ENCODE peak calls at places on chromosomes 1 and 21, in nine cellular contexts. One of them, this sample, is unnamed.

GRCh38 chr1:103489881-103490280 is 35.6 kb upstream of the RNPC3 start:
- DNase-seq in adrenal gland: no peak
- DNase-seq in uterus: no peak
- DNase-seq in prostate gland: no peak
- DNase-seq in IMR-90: peak; percentile 18
- DNase-seq in transverse colon: no peak
- DNase-seq in breast epithelium: no peak
- DNase-seq in suprapubic skin: no peak
- DNase-seq in stomach: no peak
- DNase-seq in this sample: no peak

GRCh38 chr1:205536759-205537361 is 32.4 kb downstream of the CDK18 start:
- DNase-seq in adrenal gland: peak; percentile 39
- DNase-seq in uterus: peak; percentile 15
- DNase-seq in prostate gland: no peak
- DNase-seq in IMR-90: no peak
- DNase-seq in transverse colon: peak; percentile 76
- DNase-seq in breast epithelium: no peak
- DNase-seq in suprapubic skin: peak; percentile 37
- DNase-seq in stomach: peak; percentile 85
- DNase-seq in this sample: no peak

GRCh38 chr1:3473381-3473844 is 18.9 kb downstream of the ARHGEF16 start:
- DNase-seq in adrenal gland: no peak
- DNase-seq in uterus: no peak
- DNase-seq in prostate gland: peak; percentile 74
- DNase-seq in IMR-90: peak; percentile 83
- DNase-seq in transverse colon: no peak
- DNase-seq in breast epithelium: no peak
- DNase-seq in suprapubic skin: no peak
- DNase-seq in stomach: no peak
- DNase-seq in this sample: peak; percentile 32

GRCh38 chr1:231940116-231940515 is 313.5 kb downstream of the DISC1 start:
- DNase-seq in adrenal gland: no peak
- DNase-seq in uterus: no peak
- DNase-seq in prostate gland: no peak
- DNase-seq in IMR-90: no peak
- DNase-seq in transverse colon: no peak
- DNase-seq in breast epithelium: no peak
- DNase-seq in suprapubic skin: no peak
- DNase-seq in stomach: no peak
- DNase-seq in this sample: no peak

GRCh38 chr1:161721738-161722343 is 497 bp downstream of the FCRLB start:
- DNase-seq in adrenal gland: no peak
- DNase-seq in uterus: no peak
- DNase-seq in prostate gland: no peak
- DNase-seq in IMR-90: peak; percentile 92
- DNase-seq in transverse colon: no peak
- DNase-seq in breast epithelium: no peak
- DNase-seq in suprapubic skin: no peak
- DNase-seq in stomach: no peak
- DNase-seq in this sample: no peak

GRCh38 chr1:154955718-154956513 is at the start of gene PBXIP1:
- DNase-seq in adrenal gland: peak; percentile 86
- DNase-seq in uterus: peak; percentile 78
- DNase-seq in prostate gland: peak; percentile 89
- DNase-seq in IMR-90: peak; percentile 87
- DNase-seq in transverse colon: peak; percentile 86
- DNase-seq in breast epithelium: no peak
- DNase-seq in suprapubic skin: peak; percentile 88
- DNase-seq in stomach: peak; percentile 83
- DNase-seq in this sample: peak; percentile 86

GRCh38 chr1:108316545-108316944 is 72.7 kb upstream of the NBPF4 start:
- DNase-seq in adrenal gland: no peak
- DNase-seq in uterus: no peak
- DNase-seq in prostate gland: no peak
- DNase-seq in IMR-90: peak; percentile 4
- DNase-seq in transverse colon: no peak
- DNase-seq in breast epithelium: no peak
- DNase-seq in suprapubic skin: no peak
- DNase-seq in stomach: no peak
- DNase-seq in this sample: no peak

GRCh38 chr21:38712076-38712475 is 93.7 kb upstream of the ETS2 start:
- DNase-seq in adrenal gland: no peak
- DNase-seq in uterus: peak; percentile 21
- DNase-seq in prostate gland: peak; percentile 16
- DNase-seq in IMR-90: peak; percentile 27
- DNase-seq in transverse colon: peak; percentile 44
- DNase-seq in breast epithelium: no peak
- DNase-seq in suprapubic skin: no peak
- DNase-seq in stomach: no peak
- DNase-seq in this sample: no peak

GRCh38 chr1:39301606-39302005 is 97.1 kb downstream of the MACF1 start:
- DNase-seq in adrenal gland: no peak
- DNase-seq in uterus: no peak
- DNase-seq in prostate gland: no peak
- DNase-seq in IMR-90: peak; percentile 60
- DNase-seq in transverse colon: no peak
- DNase-seq in breast epithelium: no peak
- DNase-seq in suprapubic skin: no peak
- DNase-seq in stomach: no peak
- DNase-seq in this sample: no peak

DNA sequence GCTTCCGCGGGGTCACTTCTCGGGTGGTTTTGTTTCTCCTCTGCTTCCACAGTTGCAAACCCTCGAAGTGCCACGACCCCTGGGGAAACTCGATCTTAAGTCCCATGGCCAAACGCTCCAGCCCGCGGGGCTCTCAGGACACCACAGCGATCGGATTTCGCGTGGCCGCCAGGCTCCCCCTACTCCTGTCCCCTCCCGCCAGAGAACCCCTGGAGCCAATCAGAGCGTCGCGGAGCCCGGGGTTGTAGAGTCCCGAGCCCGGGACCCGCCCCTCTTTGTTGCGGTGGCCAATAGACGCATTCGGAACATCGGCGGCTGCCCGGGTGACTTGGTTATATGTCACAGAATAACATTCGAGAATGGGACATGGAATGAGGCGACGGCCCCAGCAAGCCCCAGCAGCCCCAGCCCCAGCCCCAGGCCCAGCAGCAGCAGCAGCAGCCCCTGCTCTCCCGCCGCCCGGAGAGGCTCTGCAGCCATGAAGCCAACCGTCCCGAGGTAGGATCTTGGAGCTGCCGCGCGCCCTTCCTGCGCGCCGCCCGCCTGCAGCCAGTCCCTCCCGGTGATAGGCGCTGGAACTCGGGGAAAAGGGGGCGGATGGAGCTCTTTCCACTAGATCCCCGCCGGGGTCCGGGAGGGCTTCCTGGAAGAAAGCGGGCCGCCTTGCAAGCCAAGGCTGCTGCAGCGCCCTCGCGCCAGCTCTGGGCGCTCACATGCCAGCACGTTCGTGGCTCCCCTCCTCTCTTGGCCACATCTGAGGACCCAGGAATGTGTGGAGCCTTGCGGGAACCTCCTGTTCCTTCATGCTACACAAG is at the start of gene VASH2:
- DNase-seq in adrenal gland: peak; percentile 67
- DNase-seq in uterus: peak; percentile 79
- DNase-seq in prostate gland: peak; percentile 89
- DNase-seq in IMR-90: peak; percentile 74
- DNase-seq in transverse colon: peak; percentile 75
- DNase-seq in breast epithelium: peak; percentile 80
- DNase-seq in suprapubic skin: peak; percentile 91
- DNase-seq in stomach: peak; percentile 82
- DNase-seq in this sample: peak; percentile 90
- TF ChIP-seq CTCF in adrenal gland: no peak
- TF ChIP-seq CTCF in uterus: no peak
- TF ChIP-seq CTCF in prostate gland: no peak
- TF ChIP-seq CTCF in IMR-90: no peak
- TF ChIP-seq CTCF in transverse colon: no peak
- TF ChIP-seq CTCF in breast epithelium: no peak
- TF ChIP-seq CTCF in suprapubic skin: no peak
- TF ChIP-seq CTCF in stomach: no peak
- TF ChIP-seq CTCF in this sample: no peak

GRCh38 chr1:61162513-61163274 is 80.3 kb downstream of the NFIA start:
- DNase-seq in adrenal gland: no peak
- DNase-seq in uterus: no peak
- DNase-seq in prostate gland: no peak
- DNase-seq in IMR-90: peak; percentile 32
- DNase-seq in transverse colon: no peak
- DNase-seq in breast epithelium: no peak
- DNase-seq in suprapubic skin: no peak
- DNase-seq in stomach: no peak
- DNase-seq in this sample: no peak

GRCh38 chr1:61160526-61160925 is 78.2 kb downstream of the NFIA start:
- DNase-seq in adrenal gland: no peak
- DNase-seq in uterus: no peak
- DNase-seq in prostate gland: no peak
- DNase-seq in IMR-90: peak; percentile 21
- DNase-seq in transverse colon: no peak
- DNase-seq in breast epithelium: no peak
- DNase-seq in suprapubic skin: no peak
- DNase-seq in stomach: no peak
- DNase-seq in this sample: no peak

GRCh38 chr1:61163794-61164193 is 81.4 kb downstream of the NFIA start:
- DNase-seq in adrenal gland: no peak
- DNase-seq in uterus: no peak
- DNase-seq in prostate gland: no peak
- DNase-seq in IMR-90: peak; percentile 33
- DNase-seq in transverse colon: no peak
- DNase-seq in breast epithelium: no peak
- DNase-seq in suprapubic skin: no peak
- DNase-seq in stomach: no peak
- DNase-seq in this sample: no peak

GRCh38 chr1:61165402-61165801 is 83.0 kb downstream of the NFIA start:
- DNase-seq in adrenal gland: no peak
- DNase-seq in uterus: no peak
- DNase-seq in prostate gland: no peak
- DNase-seq in IMR-90: no peak
- DNase-seq in transverse colon: no peak
- DNase-seq in breast epithelium: no peak
- DNase-seq in suprapubic skin: no peak
- DNase-seq in stomach: no peak
- DNase-seq in this sample: no peak

GRCh38 chr1:61163355-61163754 is 81.0 kb downstream of the NFIA start:
- DNase-seq in adrenal gland: no peak
- DNase-seq in uterus: no peak
- DNase-seq in prostate gland: no peak
- DNase-seq in IMR-90: no peak
- DNase-seq in transverse colon: no peak
- DNase-seq in breast epithelium: no peak
- DNase-seq in suprapubic skin: no peak
- DNase-seq in stomach: no peak
- DNase-seq in this sample: no peak
- TF ChIP-seq POLR2A in adrenal gland: no peak
- TF ChIP-seq POLR2A in uterus: no peak
- TF ChIP-seq POLR2A in prostate gland: no peak
- TF ChIP-seq POLR2A in IMR-90: no peak
- TF ChIP-seq POLR2A in transverse colon: no peak
- TF ChIP-seq POLR2A in breast epithelium: no peak
- TF ChIP-seq POLR2A in suprapubic skin: no peak
- TF ChIP-seq POLR2A in stomach: no peak
- TF ChIP-seq POLR2A in this sample: no peak

DNA sequence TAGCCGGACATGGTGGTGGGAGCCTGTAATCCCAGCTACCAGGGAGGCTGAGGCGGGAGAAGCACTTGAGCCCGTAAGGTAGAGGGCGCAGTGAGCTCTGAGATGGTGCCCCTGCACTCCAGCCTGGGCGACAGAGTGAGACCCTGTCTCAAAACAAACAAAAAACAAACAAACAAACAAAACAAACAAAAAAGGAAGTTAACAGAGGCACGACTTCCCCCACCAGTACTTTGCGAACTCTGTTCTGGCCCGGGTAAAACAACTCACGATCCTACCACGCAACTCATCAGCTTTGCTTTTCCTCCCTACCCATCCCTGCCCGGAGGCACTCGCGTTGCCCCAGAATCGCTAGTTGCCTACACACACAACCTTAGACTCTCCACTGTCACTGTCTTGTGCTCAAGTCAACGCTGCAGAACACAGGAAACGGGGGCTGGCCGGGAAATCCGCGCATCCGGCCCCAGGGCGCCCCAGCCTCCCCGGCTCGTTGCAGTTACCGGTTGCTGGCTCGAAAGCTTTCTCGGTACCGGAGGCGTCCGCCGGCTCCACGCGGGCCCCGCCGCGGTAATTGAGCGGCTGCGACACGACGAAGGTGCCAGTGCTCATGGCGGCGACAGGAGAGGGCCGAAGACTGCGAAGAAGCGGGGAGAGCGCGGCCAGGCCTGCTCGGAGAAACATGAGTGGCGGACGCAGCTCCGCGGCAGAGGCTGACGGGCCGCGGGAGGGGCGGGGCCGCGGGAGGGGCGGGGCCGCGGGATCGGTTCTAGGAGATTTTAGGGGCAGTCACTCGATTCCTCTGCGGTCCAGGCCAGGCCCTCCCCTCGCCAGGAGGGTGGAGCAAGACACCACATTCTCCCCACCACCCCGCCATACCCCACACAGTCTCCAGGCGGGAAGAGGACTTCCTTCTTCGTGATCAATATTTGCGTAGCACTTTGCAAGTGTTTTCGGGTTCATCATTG is at the start of gene ALDH9A1:
- DNase-seq in adrenal gland: peak; percentile 91
- DNase-seq in uterus: peak; percentile 92
- DNase-seq in prostate gland: peak; percentile 80
- DNase-seq in IMR-90: peak; percentile 76
- DNase-seq in transverse colon: peak; percentile 93
- DNase-seq in breast epithelium: peak; percentile 84
- DNase-seq in suprapubic skin: peak; percentile 94
- DNase-seq in stomach: peak; percentile 89
- DNase-seq in this sample: peak; percentile 93
- TF ChIP-seq CTCF in adrenal gland: peak; percentile 36
- TF ChIP-seq CTCF in uterus: peak; percentile 7
- TF ChIP-seq CTCF in prostate gland: peak; percentile 43
- TF ChIP-seq CTCF in IMR-90: peak; percentile 23
- TF ChIP-seq CTCF in transverse colon: peak; percentile 48
- TF ChIP-seq CTCF in breast epithelium: no peak
- TF ChIP-seq CTCF in suprapubic skin: no peak
- TF ChIP-seq CTCF in stomach: peak; percentile 13
- TF ChIP-seq CTCF in this sample: peak; percentile 47

DNA sequence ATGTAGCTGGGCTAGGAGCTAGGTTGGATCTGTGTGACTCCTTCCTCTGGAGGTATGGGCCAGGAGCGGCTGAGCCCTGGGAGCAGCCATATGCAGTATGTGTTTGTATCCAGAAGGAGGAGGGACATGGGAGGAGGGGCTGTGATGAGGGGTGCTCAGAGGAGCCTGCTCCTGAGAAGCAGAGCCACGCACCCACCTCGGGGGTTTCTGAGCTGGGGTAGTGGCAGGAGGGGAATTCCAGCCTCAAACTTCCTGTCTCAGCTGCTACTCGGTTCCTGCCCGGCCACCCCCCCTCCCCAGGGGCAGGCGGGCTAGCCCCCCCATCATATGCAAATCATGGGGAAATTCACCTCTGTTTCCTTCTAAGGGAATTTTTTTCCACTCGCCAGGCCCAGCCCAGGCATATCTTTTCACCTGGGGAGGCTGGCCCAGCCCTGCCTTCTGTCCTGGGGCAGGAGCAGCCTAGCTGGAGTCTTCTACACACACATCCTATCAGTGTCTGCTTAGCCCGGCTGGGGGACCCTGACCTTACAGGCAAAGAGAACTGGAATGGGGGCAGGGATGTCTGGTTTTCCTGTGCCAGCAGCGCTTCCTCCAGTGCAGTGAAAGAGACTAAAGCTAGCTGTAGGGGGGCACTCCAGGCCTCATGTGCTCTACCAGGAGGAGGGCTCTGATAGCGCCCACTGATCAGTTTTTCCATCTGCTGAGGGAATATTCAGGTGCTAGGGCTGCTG is 3.0 kb downstream of the ZC3H12A start:
- DNase-seq in adrenal gland: peak; percentile 65
- DNase-seq in uterus: no peak
- DNase-seq in prostate gland: no peak
- DNase-seq in IMR-90: peak; percentile 78
- DNase-seq in transverse colon: peak; percentile 87
- DNase-seq in breast epithelium: no peak
- DNase-seq in suprapubic skin: peak; percentile 72
- DNase-seq in stomach: peak; percentile 87
- DNase-seq in this sample: no peak
- TF ChIP-seq POLR2A in adrenal gland: no peak
- TF ChIP-seq POLR2A in uterus: no peak
- TF ChIP-seq POLR2A in prostate gland: peak; percentile 64
- TF ChIP-seq POLR2A in IMR-90: peak; percentile 7
- TF ChIP-seq POLR2A in transverse colon: peak; percentile 22
- TF ChIP-seq POLR2A in breast epithelium: no peak
- TF ChIP-seq POLR2A in suprapubic skin: no peak
- TF ChIP-seq POLR2A in stomach: no peak
- TF ChIP-seq POLR2A in this sample: no peak